ENCODE peak calls at places on chromosomes 6 and 20, in eight cellular contexts. One of them, this sample, is unnamed.

GRCh38 chr6:27023664-27024063 is 223.8 kb upstream of the PRSS16 start:
- DNase-seq in iris pigment epithelial cell: no peak
- DNase-seq in choroid plexus epithelial cell: no peak
- DNase-seq in HFF-Myc: no peak
- DNase-seq in fibroblast of lung: no peak
- DNase-seq in heart right ventricle: no peak
- DNase-seq in retina: no peak
- DNase-seq in GM13977: no peak
- DNase-seq in this sample: no peak

GRCh38 chr6:140071115-140071514 is 696.7 kb upstream of the CITED2 start:
- DNase-seq in fibroblast of lung: peak; percentile 95
- DNase-seq in retina: no peak
- DNase-seq in choroid plexus epithelial cell: peak; percentile 98
- DNase-seq in HFF-Myc: no peak
- DNase-seq in GM13977: no peak
- DNase-seq in heart right ventricle: no peak
- DNase-seq in iris pigment epithelial cell: peak; percentile 96
- DNase-seq in this sample: no peak

GRCh38 chr6:33000053-33000452 is 9.3 kb downstream of the HLA-DOA start:
- DNase-seq in heart right ventricle: no peak
- DNase-seq in choroid plexus epithelial cell: peak; percentile 56
- DNase-seq in iris pigment epithelial cell: no peak
- DNase-seq in GM13977: peak; percentile 62
- DNase-seq in HFF-Myc: no peak
- DNase-seq in retina: no peak
- DNase-seq in fibroblast of lung: no peak
- DNase-seq in this sample: no peak

GRCh38 chr6:134368670-134369069 is 50.8 kb upstream of the SGK1 start:
- DNase-seq in iris pigment epithelial cell: no peak
- DNase-seq in heart right ventricle: no peak
- DNase-seq in retina: no peak
- DNase-seq in HFF-Myc: no peak
- DNase-seq in GM13977: no peak
- DNase-seq in choroid plexus epithelial cell: no peak
- DNase-seq in fibroblast of lung: no peak
- DNase-seq in this sample: no peak

GRCh38 chr6:130676077-130676772 is 151.0 kb upstream of the SMLR1 start:
- DNase-seq in heart right ventricle: peak; percentile 21
- DNase-seq in choroid plexus epithelial cell: peak; percentile 44
- DNase-seq in iris pigment epithelial cell: peak; percentile 7
- DNase-seq in fibroblast of lung: peak; percentile 25
- DNase-seq in retina: no peak
- DNase-seq in GM13977: no peak
- DNase-seq in HFF-Myc: no peak
- DNase-seq in this sample: no peak

GRCh38 chr6:121652726-121653623 is 217.5 kb downstream of the GJA1 start:
- DNase-seq in retina: no peak
- DNase-seq in GM13977: no peak
- DNase-seq in heart right ventricle: no peak
- DNase-seq in iris pigment epithelial cell: peak; percentile 95
- DNase-seq in choroid plexus epithelial cell: peak; percentile 92
- DNase-seq in fibroblast of lung: peak; percentile 92
- DNase-seq in HFF-Myc: peak; percentile 90
- DNase-seq in this sample: no peak

GRCh38 chr6:86581833-86582232 is 355.5 kb upstream of the HTR1E start:
- DNase-seq in retina: no peak
- DNase-seq in HFF-Myc: no peak
- DNase-seq in choroid plexus epithelial cell: no peak
- DNase-seq in heart right ventricle: no peak
- DNase-seq in fibroblast of lung: no peak
- DNase-seq in GM13977: no peak
- DNase-seq in iris pigment epithelial cell: no peak
- DNase-seq in this sample: no peak

GRCh38 chr6:36319834-36320233 is 16.9 kb downstream of the BNIP5 start:
- DNase-seq in GM13977: no peak
- DNase-seq in iris pigment epithelial cell: no peak
- DNase-seq in choroid plexus epithelial cell: no peak
- DNase-seq in HFF-Myc: no peak
- DNase-seq in fibroblast of lung: no peak
- DNase-seq in retina: no peak
- DNase-seq in heart right ventricle: no peak
- DNase-seq in this sample: no peak

GRCh38 chr6:112016335-112016734 is 37.6 kb upstream of the CCN6 start:
- DNase-seq in GM13977: no peak
- DNase-seq in choroid plexus epithelial cell: peak; percentile 58
- DNase-seq in fibroblast of lung: no peak
- DNase-seq in retina: no peak
- DNase-seq in heart right ventricle: peak; percentile 42
- DNase-seq in HFF-Myc: no peak
- DNase-seq in iris pigment epithelial cell: no peak
- DNase-seq in this sample: no peak

GRCh38 chr6:146498309-146498708 is 45.3 kb upstream of the RAB32 start:
- DNase-seq in iris pigment epithelial cell: no peak
- DNase-seq in retina: no peak
- DNase-seq in GM13977: no peak
- DNase-seq in fibroblast of lung: no peak
- DNase-seq in heart right ventricle: no peak
- DNase-seq in choroid plexus epithelial cell: no peak
- DNase-seq in HFF-Myc: no peak
- DNase-seq in this sample: no peak

GRCh38 chr20:40860487-40860902 is 168.1 kb upstream of the TOP1 start:
- DNase-seq in iris pigment epithelial cell: peak; percentile 78
- DNase-seq in GM13977: no peak
- DNase-seq in choroid plexus epithelial cell: peak; percentile 84
- DNase-seq in heart right ventricle: no peak
- DNase-seq in HFF-Myc: peak; percentile 53
- DNase-seq in fibroblast of lung: peak; percentile 72
- DNase-seq in retina: no peak
- DNase-seq in this sample: no peak

GRCh38 chr6:119076173-119076965 is 2.1 kb downstream of the FAM184A start:
- DNase-seq in GM13977: no peak
- DNase-seq in HFF-Myc: no peak
- DNase-seq in choroid plexus epithelial cell: no peak
- DNase-seq in heart right ventricle: no peak
- DNase-seq in retina: peak; percentile 11
- DNase-seq in fibroblast of lung: no peak
- DNase-seq in iris pigment epithelial cell: no peak
- DNase-seq in this sample: no peak

GRCh38 chr6:144582939-144583613 is 297.9 kb downstream of the UTRN start:
- DNase-seq in choroid plexus epithelial cell: peak; percentile 44
- DNase-seq in HFF-Myc: no peak
- DNase-seq in GM13977: peak; percentile 30
- DNase-seq in heart right ventricle: peak; percentile 32
- DNase-seq in fibroblast of lung: no peak
- DNase-seq in iris pigment epithelial cell: peak; percentile 36
- DNase-seq in retina: peak; percentile 76
- DNase-seq in this sample: peak; percentile 64

GRCh38 chr20:50127587-50128519 is 14.9 kb upstream of the UBE2V1 start:
- DNase-seq in GM13977: no peak
- DNase-seq in HFF-Myc: no peak
- DNase-seq in choroid plexus epithelial cell: no peak
- DNase-seq in retina: no peak
- DNase-seq in iris pigment epithelial cell: no peak
- DNase-seq in fibroblast of lung: no peak
- DNase-seq in heart right ventricle: no peak
- DNase-seq in this sample: no peak

GRCh38 chr6:127146935-127147334 is 28.5 kb downstream of the RSPO3 start:
- DNase-seq in HFF-Myc: peak; percentile 81
- DNase-seq in heart right ventricle: peak; percentile 19
- DNase-seq in iris pigment epithelial cell: peak; percentile 96
- DNase-seq in GM13977: no peak
- DNase-seq in retina: no peak
- DNase-seq in fibroblast of lung: peak; percentile 88
- DNase-seq in choroid plexus epithelial cell: peak; percentile 97
- DNase-seq in this sample: no peak

GRCh38 chr6:117072781-117073180 is 192.6 kb upstream of the VGLL2 start:
- DNase-seq in HFF-Myc: no peak
- DNase-seq in iris pigment epithelial cell: no peak
- DNase-seq in GM13977: no peak
- DNase-seq in retina: no peak
- DNase-seq in heart right ventricle: no peak
- DNase-seq in fibroblast of lung: no peak
- DNase-seq in choroid plexus epithelial cell: no peak
- DNase-seq in this sample: no peak

GRCh38 chr6:119112856-119113530 is 34.5 kb upstream of the FAM184A start:
- DNase-seq in GM13977: no peak
- DNase-seq in HFF-Myc: no peak
- DNase-seq in retina: no peak
- DNase-seq in heart right ventricle: no peak
- DNase-seq in iris pigment epithelial cell: no peak
- DNase-seq in fibroblast of lung: no peak
- DNase-seq in choroid plexus epithelial cell: no peak
- DNase-seq in this sample: no peak

GRCh38 chr20:30175681-30176080 is 1081.8 kb upstream of the DEFB115 start:
- DNase-seq in GM13977: no peak
- DNase-seq in HFF-Myc: no peak
- DNase-seq in choroid plexus epithelial cell: no peak
- DNase-seq in fibroblast of lung: no peak
- DNase-seq in iris pigment epithelial cell: no peak
- DNase-seq in heart right ventricle: no peak
- DNase-seq in retina: no peak
- DNase-seq in this sample: peak; percentile 16

GRCh38 chr6:128990349-128990748 is 107.4 kb downstream of the LAMA2 start:
- DNase-seq in iris pigment epithelial cell: no peak
- DNase-seq in choroid plexus epithelial cell: no peak
- DNase-seq in GM13977: no peak
- DNase-seq in heart right ventricle: no peak
- DNase-seq in retina: no peak
- DNase-seq in fibroblast of lung: no peak
- DNase-seq in HFF-Myc: no peak
- DNase-seq in this sample: no peak

GRCh38 chr6:87115402-87116135 is 20.7 kb upstream of the CGA start:
- DNase-seq in retina: no peak
- DNase-seq in iris pigment epithelial cell: no peak
- DNase-seq in HFF-Myc: no peak
- DNase-seq in GM13977: peak; percentile 60
- DNase-seq in fibroblast of lung: no peak
- DNase-seq in heart right ventricle: no peak
- DNase-seq in choroid plexus epithelial cell: no peak
- DNase-seq in this sample: no peak

GRCh38 chr6:155894758-155895157 is 439.1 kb upstream of the NOX3 start:
- DNase-seq in fibroblast of lung: no peak
- DNase-seq in iris pigment epithelial cell: no peak
- DNase-seq in HFF-Myc: no peak
- DNase-seq in GM13977: no peak
- DNase-seq in choroid plexus epithelial cell: no peak
- DNase-seq in retina: no peak
- DNase-seq in heart right ventricle: no peak
- DNase-seq in this sample: no peak

GRCh38 chr20:61118429-61119224 is 133.4 kb upstream of the CDH4 start:
- DNase-seq in choroid plexus epithelial cell: no peak
- DNase-seq in iris pigment epithelial cell: peak; percentile 2
- DNase-seq in HFF-Myc: no peak
- DNase-seq in GM13977: no peak
- DNase-seq in fibroblast of lung: peak; percentile 21
- DNase-seq in heart right ventricle: no peak
- DNase-seq in retina: no peak
- DNase-seq in this sample: no peak

GRCh38 chr6:101907356-101908217 is 514.1 kb downstream of the GRIK2 start:
- DNase-seq in HFF-Myc: no peak
- DNase-seq in retina: no peak
- DNase-seq in choroid plexus epithelial cell: peak; percentile 57
- DNase-seq in iris pigment epithelial cell: no peak
- DNase-seq in heart right ventricle: no peak
- DNase-seq in fibroblast of lung: no peak
- DNase-seq in GM13977: no peak
- DNase-seq in this sample: no peak

GRCh38 chr6:71419954-71420692 is 131.5 kb downstream of the OGFRL1 start:
- DNase-seq in heart right ventricle: peak; percentile 66
- DNase-seq in HFF-Myc: no peak
- DNase-seq in fibroblast of lung: peak; percentile 38
- DNase-seq in iris pigment epithelial cell: peak; percentile 34
- DNase-seq in choroid plexus epithelial cell: peak; percentile 35
- DNase-seq in retina: no peak
- DNase-seq in GM13977: peak; percentile 18
- DNase-seq in this sample: peak; percentile 76

GRCh38 chr6:117530467-117531242 is 48.2 kb downstream of the DCBLD1 start:
- DNase-seq in iris pigment epithelial cell: no peak
- DNase-seq in HFF-Myc: no peak
- DNase-seq in fibroblast of lung: peak; percentile 66
- DNase-seq in retina: no peak
- DNase-seq in heart right ventricle: no peak
- DNase-seq in GM13977: no peak
- DNase-seq in choroid plexus epithelial cell: no peak
- DNase-seq in this sample: no peak

GRCh38 chr6:168371635-168371988 is 52.0 kb upstream of the DACT2 start:
- DNase-seq in iris pigment epithelial cell: no peak
- DNase-seq in retina: no peak
- DNase-seq in heart right ventricle: no peak
- DNase-seq in fibroblast of lung: no peak
- DNase-seq in HFF-Myc: no peak
- DNase-seq in choroid plexus epithelial cell: no peak
- DNase-seq in GM13977: no peak
- DNase-seq in this sample: no peak

GRCh38 chr20:2760381-2761305 is 39.8 kb downstream of the CPXM1 start:
- DNase-seq in choroid plexus epithelial cell: no peak
- DNase-seq in heart right ventricle: no peak
- DNase-seq in fibroblast of lung: no peak
- DNase-seq in iris pigment epithelial cell: no peak
- DNase-seq in HFF-Myc: no peak
- DNase-seq in GM13977: no peak
- DNase-seq in retina: no peak
- DNase-seq in this sample: no peak

GRCh38 chr6:53943410-53943809 is 148.6 kb downstream of the LRRC1 start:
- DNase-seq in GM13977: no peak
- DNase-seq in fibroblast of lung: peak; percentile 82
- DNase-seq in HFF-Myc: no peak
- DNase-seq in choroid plexus epithelial cell: peak; percentile 39
- DNase-seq in heart right ventricle: no peak
- DNase-seq in retina: no peak
- DNase-seq in iris pigment epithelial cell: no peak
- DNase-seq in this sample: no peak

GRCh38 chr6:43143235-43144124 is 27.6 kb upstream of the SRF start:
- DNase-seq in heart right ventricle: peak; percentile 86
- DNase-seq in HFF-Myc: peak; percentile 74
- DNase-seq in retina: peak; percentile 97
- DNase-seq in GM13977: peak; percentile 92
- DNase-seq in iris pigment epithelial cell: peak; percentile 88
- DNase-seq in fibroblast of lung: peak; percentile 93
- DNase-seq in choroid plexus epithelial cell: peak; percentile 96
- DNase-seq in this sample: peak; percentile 77

GRCh38 chr20:35226126-35226774 is at the start of gene MMP24:
- DNase-seq in retina: peak; percentile 44
- DNase-seq in HFF-Myc: no peak
- DNase-seq in iris pigment epithelial cell: no peak
- DNase-seq in fibroblast of lung: no peak
- DNase-seq in GM13977: no peak
- DNase-seq in heart right ventricle: no peak
- DNase-seq in choroid plexus epithelial cell: no peak
- DNase-seq in this sample: no peak

GRCh38 chr6:93418448-93419303 is 683 bp downstream of the EPHA7 start:
- DNase-seq in choroid plexus epithelial cell: peak; percentile 34
- DNase-seq in HFF-Myc: no peak
- DNase-seq in retina: peak; percentile 92
- DNase-seq in GM13977: peak; percentile 52
- DNase-seq in fibroblast of lung: peak; percentile 54
- DNase-seq in iris pigment epithelial cell: peak; percentile 27
- DNase-seq in heart right ventricle: peak; percentile 18
- DNase-seq in this sample: peak; percentile 51

GRCh38 chr6:68652117-68652536 is 17.0 kb downstream of the ADGRB3 start:
- DNase-seq in HFF-Myc: no peak
- DNase-seq in iris pigment epithelial cell: no peak
- DNase-seq in fibroblast of lung: peak; percentile 30
- DNase-seq in choroid plexus epithelial cell: peak; percentile 15
- DNase-seq in retina: no peak
- DNase-seq in GM13977: no peak
- DNase-seq in heart right ventricle: no peak
- DNase-seq in this sample: no peak

GRCh38 chr20:61476956-61477355 is 224.9 kb downstream of the CDH4 start:
- DNase-seq in iris pigment epithelial cell: no peak
- DNase-seq in fibroblast of lung: no peak
- DNase-seq in HFF-Myc: no peak
- DNase-seq in GM13977: no peak
- DNase-seq in choroid plexus epithelial cell: no peak
- DNase-seq in retina: no peak
- DNase-seq in heart right ventricle: no peak
- DNase-seq in this sample: no peak

This sample was measured in right lobe of liver.